ENCODE peak calls at places on chromosome 1, in ten cellular contexts. F, H, Z, G, T, J, N, W, X and U are unnamed samples.

GRCh38 chr1:161157867-161158266 is 1.4 kb upstream of the USP21 start:
- DNase-seq in F (no peak), Z (no peak), W (no peak), J (no peak), X (no peak), N (no peak), T (no peak), G (no peak), H (no peak), U (no peak)

GRCh38 chr1:13617773-13618172 is 34.1 kb downstream of the PDPN start:
- DNase-seq in Z (no peak), J (no peak), H (no peak), G (no peak), T (no peak), N (no peak), F (no peak), W (no peak), X (no peak), U (no peak)

GRCh38 chr1:4172659-4173599 is 272.9 kb upstream of the C1orf174 start:
- DNase-seq in X (no peak), N (no peak), Z (no peak), T (no peak), G (no peak), H (no peak), W (no peak), F (no peak), J (peak), U (no peak)

GRCh38 chr1:2174348-2175054 is 20.1 kb downstream of the FAAP20 start:
- DNase-seq in X (peak), G (peak), T (no peak), J (peak), W (no peak), N (no peak), Z (no peak), F (no peak), H (peak), U (peak)

GRCh38 chr1:27004471-27005165 is 8.0 kb downstream of the TENT5B start:
- DNase-seq in Z (no peak), X (no peak), J (no peak), G (peak), W (no peak), N (no peak), T (no peak), H (no peak), F (no peak), U (no peak)

GRCh38 chr1:15236226-15237145 is 10.5 kb upstream of the FHAD1 start:
- DNase-seq in F (no peak), J (peak), N (no peak), Z (no peak), G (no peak), T (no peak), X (no peak), W (no peak), H (peak), U (no peak)

GRCh38 chr1:32939655-32940371 is 24.8 kb downstream of the RNF19B start:
- DNase-seq in F (no peak), Z (no peak), N (peak), X (peak), J (no peak), T (no peak), W (no peak), G (peak), H (peak), U (no peak)

GRCh38 chr1:7388488-7389185 is 382.5 kb upstream of the VAMP3 start:
- DNase-seq in Z (no peak), T (no peak), W (no peak), H (peak), N (no peak), G (no peak), X (no peak), F (peak), J (no peak), U (no peak)

GRCh38 chr1:108527837-108528236 is 32.1 kb upstream of the EEIG2 start:
- DNase-seq in N (no peak), H (no peak), X (no peak), J (no peak), W (no peak), T (no peak), Z (no peak), G (no peak), F (no peak), U (no peak)

GRCh38 chr1:26786437-26787380 is 1.0 kb upstream of the PIGV start:
- DNase-seq in F (peak), N (no peak), W (no peak), T (no peak), Z (no peak), J (no peak), G (peak), X (peak), H (peak), U (no peak)

GRCh38 chr1:200888349-200888838 is 6.3 kb upstream of the INAVA start:
- DNase-seq in G (peak), F (no peak), W (peak), H (peak), Z (peak), T (no peak), X (peak), J (no peak), N (no peak), U (no peak)

GRCh38 chr1:167950569-167950968 is 13.7 kb upstream of the MPC2 start:
- DNase-seq in G (no peak), N (no peak), J (no peak), X (no peak), Z (no peak), T (no peak), F (no peak), W (no peak), H (no peak), U (no peak)

GRCh38 chr1:56297948-56298347 is 281.4 kb downstream of the PLPP3 start:
- DNase-seq in J (no peak), F (no peak), H (no peak), Z (no peak), X (no peak), W (no peak), N (no peak), G (peak), T (no peak), U (no peak)

GRCh38 chr1:53367503-53368313 is 39.8 kb upstream of the LRP8 start:
- DNase-seq in X (no peak), F (no peak), G (no peak), T (no peak), H (no peak), N (no peak), Z (no peak), J (no peak), W (no peak), U (no peak)